ENCODE peak calls at places on chromosomes 16 and 17, in eight cellular contexts. One of them, this sample, is unnamed.
A peak's percentile ranks its signal among the peaks of the same experiment; 100 is the strongest.

GRCh38 chr17:49952209-49952911 is 16.6 kb upstream of the DLX4 start:
- DNase-seq in left ventricle myocardium inferior: peak; percentile 69
- DNase-seq in kidney: peak; percentile 87
- DNase-seq in substantia nigra: no peak
- DNase-seq in thoracic aorta: peak; percentile 25
- DNase-seq in lower lobe of right lung: peak; percentile 89
- DNase-seq in body of pancreas: peak; percentile 86
- DNase-seq in upper lobe of right lung: peak; percentile 93
- DNase-seq in this sample: peak; percentile 58

GRCh38 chr17:9465216-9465921 is 110.3 kb downstream of the STX8 start:
- DNase-seq in substantia nigra: no peak
- DNase-seq in body of pancreas: no peak
- DNase-seq in lower lobe of right lung: no peak
- DNase-seq in kidney: no peak
- DNase-seq in thoracic aorta: no peak
- DNase-seq in upper lobe of right lung: no peak
- DNase-seq in left ventricle myocardium inferior: no peak
- DNase-seq in this sample: peak; percentile 59

GRCh38 chr16:85612801-85613608 is at the start of gene GSE1:
- DNase-seq in body of pancreas: peak; percentile 99
- DNase-seq in lower lobe of right lung: peak; percentile 97
- DNase-seq in left ventricle myocardium inferior: peak; percentile 93
- DNase-seq in kidney: peak; percentile 98
- DNase-seq in thoracic aorta: peak; percentile 39
- DNase-seq in substantia nigra: peak; percentile 40
- DNase-seq in upper lobe of right lung: peak; percentile 99
- DNase-seq in this sample: peak; percentile 56

GRCh38 chr17:46780003-46780373 is 38.5 kb downstream of the WNT3 start:
- DNase-seq in body of pancreas: no peak
- DNase-seq in substantia nigra: no peak
- DNase-seq in left ventricle myocardium inferior: no peak
- DNase-seq in thoracic aorta: no peak
- DNase-seq in lower lobe of right lung: peak; percentile 9
- DNase-seq in upper lobe of right lung: no peak
- DNase-seq in kidney: peak; percentile 63
- DNase-seq in this sample: no peak

GRCh38 chr17:58982626-58983025 is 124.1 kb downstream of the TRIM37 start:
- DNase-seq in kidney: no peak
- DNase-seq in upper lobe of right lung: no peak
- DNase-seq in body of pancreas: no peak
- DNase-seq in left ventricle myocardium inferior: no peak
- DNase-seq in thoracic aorta: no peak
- DNase-seq in substantia nigra: no peak
- DNase-seq in lower lobe of right lung: no peak
- DNase-seq in this sample: no peak

GRCh38 chr16:78882751-78883150 is 717.8 kb downstream of the MAF start:
- DNase-seq in lower lobe of right lung: no peak
- DNase-seq in kidney: no peak
- DNase-seq in upper lobe of right lung: no peak
- DNase-seq in body of pancreas: no peak
- DNase-seq in left ventricle myocardium inferior: no peak
- DNase-seq in substantia nigra: no peak
- DNase-seq in thoracic aorta: no peak
- DNase-seq in this sample: no peak

GRCh38 chr17:78568051-78568450 is 9.1 kb downstream of the DNAH17 start:
- DNase-seq in thoracic aorta: no peak
- DNase-seq in kidney: no peak
- DNase-seq in left ventricle myocardium inferior: no peak
- DNase-seq in substantia nigra: no peak
- DNase-seq in upper lobe of right lung: no peak
- DNase-seq in lower lobe of right lung: no peak
- DNase-seq in body of pancreas: no peak
- DNase-seq in this sample: no peak

GRCh38 chr17:51869387-51869786 is 289.1 kb downstream of the CA10 start:
- DNase-seq in kidney: no peak
- DNase-seq in substantia nigra: no peak
- DNase-seq in upper lobe of right lung: no peak
- DNase-seq in lower lobe of right lung: no peak
- DNase-seq in left ventricle myocardium inferior: no peak
- DNase-seq in body of pancreas: no peak
- DNase-seq in thoracic aorta: no peak
- DNase-seq in this sample: no peak

GRCh38 chr17:290121-290521 is 62.5 kb downstream of the RPH3AL start:
- DNase-seq in body of pancreas: peak; percentile 1
- DNase-seq in kidney: peak; percentile 68
- DNase-seq in lower lobe of right lung: peak; percentile 28
- DNase-seq in thoracic aorta: no peak
- DNase-seq in left ventricle myocardium inferior: no peak
- DNase-seq in substantia nigra: no peak
- DNase-seq in upper lobe of right lung: peak; percentile 46
- DNase-seq in this sample: no peak

GRCh38 chr17:58539703-58540102 is 25.3 kb upstream of the MTMR4 start:
- DNase-seq in body of pancreas: no peak
- DNase-seq in substantia nigra: no peak
- DNase-seq in thoracic aorta: no peak
- DNase-seq in upper lobe of right lung: no peak
- DNase-seq in lower lobe of right lung: no peak
- DNase-seq in kidney: no peak
- DNase-seq in left ventricle myocardium inferior: no peak
- DNase-seq in this sample: no peak

GRCh38 chr17:61783556-61784304 is 79.6 kb downstream of the BRIP1 start:
- DNase-seq in lower lobe of right lung: no peak
- DNase-seq in substantia nigra: no peak
- DNase-seq in thoracic aorta: no peak
- DNase-seq in kidney: no peak
- DNase-seq in upper lobe of right lung: no peak
- DNase-seq in left ventricle myocardium inferior: no peak
- DNase-seq in body of pancreas: no peak
- DNase-seq in this sample: no peak

GRCh38 chr16:72554935-72555334 is 383.0 kb upstream of the PMFBP1 start:
- DNase-seq in upper lobe of right lung: no peak
- DNase-seq in substantia nigra: no peak
- DNase-seq in kidney: no peak
- DNase-seq in left ventricle myocardium inferior: no peak
- DNase-seq in lower lobe of right lung: no peak
- DNase-seq in body of pancreas: no peak
- DNase-seq in thoracic aorta: no peak
- DNase-seq in this sample: peak; percentile 31

GRCh38 chr17:12277827-12278226 is 257.1 kb downstream of the MAP2K4 start:
- DNase-seq in lower lobe of right lung: no peak
- DNase-seq in left ventricle myocardium inferior: no peak
- DNase-seq in upper lobe of right lung: no peak
- DNase-seq in kidney: no peak
- DNase-seq in substantia nigra: no peak
- DNase-seq in thoracic aorta: no peak
- DNase-seq in body of pancreas: no peak
- DNase-seq in this sample: no peak

GRCh38 chr17:77602883-77603640 is 355.4 kb upstream of the TNRC6C start:
- DNase-seq in lower lobe of right lung: no peak
- DNase-seq in substantia nigra: no peak
- DNase-seq in left ventricle myocardium inferior: no peak
- DNase-seq in kidney: no peak
- DNase-seq in body of pancreas: no peak
- DNase-seq in upper lobe of right lung: peak; percentile 39
- DNase-seq in thoracic aorta: no peak
- DNase-seq in this sample: no peak

GRCh38 chr17:43367588-43368242 is 31.1 kb upstream of the ARL4D start:
- DNase-seq in left ventricle myocardium inferior: no peak
- DNase-seq in thoracic aorta: no peak
- DNase-seq in kidney: no peak
- DNase-seq in lower lobe of right lung: no peak
- DNase-seq in upper lobe of right lung: no peak
- DNase-seq in body of pancreas: no peak
- DNase-seq in substantia nigra: no peak
- DNase-seq in this sample: peak; percentile 79

GRCh38 chr16:87684711-87685404 is 80.9 kb downstream of the KLHDC4 start:
- DNase-seq in substantia nigra: no peak
- DNase-seq in kidney: no peak
- DNase-seq in upper lobe of right lung: no peak
- DNase-seq in left ventricle myocardium inferior: no peak
- DNase-seq in thoracic aorta: no peak
- DNase-seq in lower lobe of right lung: no peak
- DNase-seq in body of pancreas: no peak
- DNase-seq in this sample: no peak

DNA sequence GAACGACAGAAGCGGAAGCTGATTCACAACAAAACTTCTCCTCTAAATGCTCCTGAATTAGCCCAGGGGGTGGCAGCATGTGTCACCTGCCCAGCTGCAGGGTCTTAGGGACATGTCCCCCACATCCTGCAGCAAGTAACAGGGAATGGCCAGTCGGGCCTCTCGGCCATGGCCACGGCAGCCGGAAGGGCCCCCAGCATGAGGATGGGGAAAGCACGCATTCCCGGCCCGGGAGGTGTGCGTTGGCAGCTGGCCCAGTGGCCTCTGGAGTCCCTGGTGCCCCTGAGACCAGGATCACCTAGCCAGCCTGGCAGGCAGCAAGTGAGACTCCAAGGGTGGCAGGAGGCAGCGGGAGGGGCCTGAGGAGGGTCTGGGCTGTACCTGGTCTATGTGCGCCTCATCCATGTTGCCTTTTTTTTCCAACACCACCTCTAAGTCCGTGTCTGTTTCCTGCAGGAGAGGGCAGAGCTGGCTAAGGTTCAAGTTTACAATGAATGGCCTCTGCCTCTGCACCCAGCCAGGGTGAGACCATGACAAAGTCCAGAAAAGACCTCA is 7.0 kb downstream of the KNOP1 start:
- DNase-seq in body of pancreas: peak; percentile 38
- DNase-seq in lower lobe of right lung: no peak
- DNase-seq in thoracic aorta: no peak
- DNase-seq in upper lobe of right lung: no peak
- DNase-seq in left ventricle myocardium inferior: no peak
- DNase-seq in substantia nigra: no peak
- DNase-seq in kidney: peak; percentile 68
- DNase-seq in this sample: no peak
- H3K27ac ChIP-seq in body of pancreas: peak overlapping the region; percentile 23
- H3K27ac ChIP-seq in lower lobe of right lung: no peak overlapping the region
- H3K27ac ChIP-seq in thoracic aorta: no peak overlapping the region
- H3K27ac ChIP-seq in upper lobe of right lung: no peak overlapping the region
- H3K27ac ChIP-seq in left ventricle myocardium inferior: peak overlapping the region; percentile 86
- H3K27ac ChIP-seq in substantia nigra: peak overlapping the region; percentile 41
- H3K27ac ChIP-seq in kidney: no peak overlapping the region
- H3K27ac ChIP-seq in this sample: no peak overlapping the region

DNA sequence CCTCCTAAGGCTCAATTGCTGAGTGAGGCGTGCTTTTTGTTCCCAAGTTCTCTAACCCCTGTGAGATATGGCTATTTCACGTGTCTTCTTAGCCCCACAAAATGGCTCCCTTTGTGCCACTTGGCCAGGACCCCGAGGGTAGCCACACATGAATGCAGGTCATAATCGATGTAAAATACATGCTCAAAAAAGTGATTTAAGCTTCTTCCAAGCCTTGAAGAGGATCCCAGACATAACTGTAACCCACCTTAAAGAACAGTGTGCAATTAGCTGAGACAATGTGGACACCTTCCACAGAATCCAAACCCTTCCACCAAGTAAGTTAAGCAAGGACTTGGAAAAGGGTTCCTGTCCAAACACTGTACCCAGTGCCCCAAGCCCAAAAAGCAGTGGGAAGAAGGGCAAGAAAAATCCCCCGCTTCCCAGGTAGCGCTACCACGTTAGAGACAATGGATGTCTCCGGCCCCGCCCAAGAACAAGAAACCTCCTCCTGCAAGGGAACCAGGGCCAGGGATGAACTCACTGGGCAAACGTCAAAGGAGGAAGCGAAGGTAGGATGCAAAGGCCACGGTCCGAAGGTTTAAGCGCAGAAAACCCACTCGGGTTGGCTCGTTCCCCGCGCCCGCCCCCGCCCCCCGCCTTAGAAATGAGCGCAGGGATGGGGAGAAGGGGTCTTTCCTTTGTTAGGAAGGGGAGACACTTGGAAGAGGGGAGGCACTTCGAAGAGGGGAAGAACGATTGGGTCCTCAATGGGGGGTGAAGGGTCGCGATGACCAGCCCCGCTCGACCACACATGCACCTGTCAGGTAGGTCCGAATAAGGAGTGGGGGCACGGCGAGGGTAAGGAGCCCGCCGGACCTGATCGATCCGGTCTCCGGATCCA is 1.1 kb downstream of the JPT1 start:
- DNase-seq in lower lobe of right lung: no peak
- DNase-seq in kidney: no peak
- DNase-seq in thoracic aorta: no peak
- DNase-seq in body of pancreas: peak; percentile 18
- DNase-seq in left ventricle myocardium inferior: no peak
- DNase-seq in upper lobe of right lung: peak; percentile 64
- DNase-seq in substantia nigra: no peak
- DNase-seq in this sample: no peak
- H3K27ac ChIP-seq in lower lobe of right lung: peak overlapping the region; percentile 90
- H3K27ac ChIP-seq in kidney: no peak overlapping the region
- H3K27ac ChIP-seq in thoracic aorta: no peak overlapping the region
- H3K27ac ChIP-seq in body of pancreas: no peak overlapping the region
- H3K27ac ChIP-seq in left ventricle myocardium inferior: no peak overlapping the region
- H3K27ac ChIP-seq in upper lobe of right lung: peak overlapping the region; percentile 82
- H3K27ac ChIP-seq in substantia nigra: no peak overlapping the region
- H3K27ac ChIP-seq in this sample: peak overlapping the region; percentile 60

DNA sequence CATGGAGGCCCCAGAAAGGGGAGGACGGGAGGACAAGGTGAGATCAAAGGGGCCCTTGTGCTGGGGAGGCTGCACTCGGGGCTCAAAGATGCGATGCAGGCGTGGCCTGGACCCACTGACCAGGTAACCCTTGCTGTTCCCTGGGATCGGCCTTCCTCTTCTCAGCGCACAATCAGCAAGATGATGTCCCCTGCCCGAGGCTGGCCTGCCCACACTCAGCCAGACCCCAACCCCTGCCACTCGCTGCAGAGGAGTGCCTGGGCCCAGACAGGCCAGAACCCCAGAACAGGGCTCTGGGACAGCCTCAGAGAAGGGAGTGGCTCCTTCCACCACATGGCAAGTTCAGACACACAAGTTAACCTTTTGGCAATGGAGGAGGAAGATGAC is 14.8 kb downstream of the KIFC3 start:
- DNase-seq in thoracic aorta: no peak
- DNase-seq in body of pancreas: no peak
- DNase-seq in kidney: no peak
- DNase-seq in substantia nigra: no peak
- DNase-seq in left ventricle myocardium inferior: no peak
- DNase-seq in upper lobe of right lung: no peak
- DNase-seq in lower lobe of right lung: no peak
- DNase-seq in this sample: no peak
- H3K27ac ChIP-seq in thoracic aorta: no peak overlapping the region
- H3K27ac ChIP-seq in body of pancreas: no peak overlapping the region
- H3K27ac ChIP-seq in kidney: peak overlapping the region; percentile 67
- H3K27ac ChIP-seq in substantia nigra: peak overlapping the region; percentile 68
- H3K27ac ChIP-seq in left ventricle myocardium inferior: peak overlapping the region; percentile 90
- H3K27ac ChIP-seq in upper lobe of right lung: peak overlapping the region; percentile 70
- H3K27ac ChIP-seq in lower lobe of right lung: peak overlapping the region; percentile 56
- H3K27ac ChIP-seq in this sample: no peak overlapping the region

DNA sequence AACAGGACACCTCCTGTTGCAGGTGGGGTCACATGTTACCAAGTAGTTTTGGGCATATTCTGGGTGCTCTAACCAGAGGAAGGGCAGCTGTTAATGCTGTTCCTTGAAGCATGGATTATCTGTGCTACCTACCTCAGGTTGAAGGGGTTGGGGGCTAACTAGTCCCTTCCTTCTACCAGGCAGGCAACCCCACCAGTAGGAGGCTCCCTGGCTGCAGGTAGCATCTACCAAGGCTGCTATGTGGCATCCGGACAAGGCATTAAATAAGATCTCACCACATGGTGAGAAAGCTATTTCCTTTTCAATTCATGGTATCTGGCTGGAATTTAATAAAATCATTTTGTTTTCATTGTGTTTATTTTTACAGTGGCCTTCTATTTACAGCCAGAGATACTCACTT is 62.5 kb downstream of the CACNG3 start:
- DNase-seq in lower lobe of right lung: no peak
- DNase-seq in body of pancreas: no peak
- DNase-seq in kidney: no peak
- DNase-seq in upper lobe of right lung: no peak
- DNase-seq in left ventricle myocardium inferior: no peak
- DNase-seq in substantia nigra: no peak
- DNase-seq in thoracic aorta: no peak
- DNase-seq in this sample: no peak
- H3K27ac ChIP-seq in lower lobe of right lung: no peak overlapping the region
- H3K27ac ChIP-seq in body of pancreas: no peak overlapping the region
- H3K27ac ChIP-seq in kidney: no peak overlapping the region
- H3K27ac ChIP-seq in upper lobe of right lung: no peak overlapping the region
- H3K27ac ChIP-seq in left ventricle myocardium inferior: no peak overlapping the region
- H3K27ac ChIP-seq in substantia nigra: no peak overlapping the region
- H3K27ac ChIP-seq in thoracic aorta: no peak overlapping the region
- H3K27ac ChIP-seq in this sample: no peak overlapping the region